ENCODE peak calls at places on chromosome 19, in six cellular contexts. One of them, this sample, is unnamed.

GRCh38 chr19:35704218-35704617 is at the start of gene ZBTB32:
- DNase-seq in mesothelial cell of epicardium: no peak
- DNase-seq in astrocyte of the spinal cord: peak
- DNase-seq in bronchial epithelial cell: peak
- DNase-seq in progenitor cell of endocrine pancreas: peak
- DNase-seq in cardiac fibroblast: peak
- DNase-seq in this sample: peak

GRCh38 chr19:10332158-10332964 is 968 bp downstream of the RAVER1 start:
- DNase-seq in mesothelial cell of epicardium: no peak
- DNase-seq in astrocyte of the spinal cord: no peak
- DNase-seq in bronchial epithelial cell: no peak
- DNase-seq in progenitor cell of endocrine pancreas: no peak
- DNase-seq in cardiac fibroblast: no peak
- DNase-seq in this sample: peak

GRCh38 chr19:39941615-39942507 is 7.4 kb upstream of the FCGBP start:
- DNase-seq in mesothelial cell of epicardium: no peak
- DNase-seq in astrocyte of the spinal cord: peak
- DNase-seq in bronchial epithelial cell: peak
- DNase-seq in progenitor cell of endocrine pancreas: no peak
- DNase-seq in cardiac fibroblast: peak
- DNase-seq in this sample: no peak

GRCh38 chr19:1860821-1861598 is 2.4 kb downstream of the KLF16 start:
- DNase-seq in mesothelial cell of epicardium: no peak
- DNase-seq in astrocyte of the spinal cord: no peak
- DNase-seq in bronchial epithelial cell: no peak
- DNase-seq in progenitor cell of endocrine pancreas: no peak
- DNase-seq in cardiac fibroblast: no peak
- DNase-seq in this sample: no peak

GRCh38 chr19:32865326-32865725 is 4.2 kb downstream of the SLC7A9 start:
- DNase-seq in mesothelial cell of epicardium: no peak
- DNase-seq in astrocyte of the spinal cord: no peak
- DNase-seq in bronchial epithelial cell: no peak
- DNase-seq in progenitor cell of endocrine pancreas: no peak
- DNase-seq in cardiac fibroblast: no peak
- DNase-seq in this sample: no peak

GRCh38 chr19:51507209-51507608 is 5.6 kb upstream of the SIGLEC12 start:
- DNase-seq in mesothelial cell of epicardium: no peak
- DNase-seq in astrocyte of the spinal cord: no peak
- DNase-seq in bronchial epithelial cell: no peak
- DNase-seq in progenitor cell of endocrine pancreas: no peak
- DNase-seq in cardiac fibroblast: no peak
- DNase-seq in this sample: no peak

GRCh38 chr19:38721977-38722773 is 22.1 kb downstream of the CAPN12 start:
- DNase-seq in mesothelial cell of epicardium: no peak
- DNase-seq in astrocyte of the spinal cord: no peak
- DNase-seq in bronchial epithelial cell: no peak
- DNase-seq in progenitor cell of endocrine pancreas: peak
- DNase-seq in cardiac fibroblast: peak
- DNase-seq in this sample: no peak

GRCh38 chr19:1851581-1852293 is 3.5 kb upstream of the REXO1 start:
- DNase-seq in mesothelial cell of epicardium: no peak
- DNase-seq in astrocyte of the spinal cord: no peak
- DNase-seq in bronchial epithelial cell: no peak
- DNase-seq in progenitor cell of endocrine pancreas: no peak
- DNase-seq in cardiac fibroblast: no peak
- DNase-seq in this sample: peak

GRCh38 chr19:50432221-50432626 is 468 bp upstream of the MYBPC2 start:
- DNase-seq in mesothelial cell of epicardium: no peak
- DNase-seq in astrocyte of the spinal cord: peak
- DNase-seq in bronchial epithelial cell: no peak
- DNase-seq in progenitor cell of endocrine pancreas: no peak
- DNase-seq in cardiac fibroblast: peak
- DNase-seq in this sample: peak

GRCh38 chr19:13036366-13036976 is 41.2 kb downstream of the NFIX start:
- DNase-seq in mesothelial cell of epicardium: no peak
- DNase-seq in astrocyte of the spinal cord: peak
- DNase-seq in bronchial epithelial cell: peak
- DNase-seq in progenitor cell of endocrine pancreas: no peak
- DNase-seq in cardiac fibroblast: peak
- DNase-seq in this sample: no peak

GRCh38 chr19:41533691-41534090 is 42.3 kb upstream of the CEACAM21 start:
- DNase-seq in mesothelial cell of epicardium: no peak
- DNase-seq in astrocyte of the spinal cord: no peak
- DNase-seq in bronchial epithelial cell: no peak
- DNase-seq in progenitor cell of endocrine pancreas: no peak
- DNase-seq in cardiac fibroblast: no peak
- DNase-seq in this sample: no peak

GRCh38 chr19:33434886-33435705 is 61.6 kb downstream of the CEBPG start:
- DNase-seq in mesothelial cell of epicardium: no peak
- DNase-seq in astrocyte of the spinal cord: peak
- DNase-seq in bronchial epithelial cell: no peak
- DNase-seq in progenitor cell of endocrine pancreas: no peak
- DNase-seq in cardiac fibroblast: peak
- DNase-seq in this sample: no peak

GRCh38 chr19:29961311-29961710 is 19.3 kb downstream of the URI1 start:
- DNase-seq in mesothelial cell of epicardium: no peak
- DNase-seq in astrocyte of the spinal cord: no peak
- DNase-seq in bronchial epithelial cell: no peak
- DNase-seq in progenitor cell of endocrine pancreas: no peak
- DNase-seq in cardiac fibroblast: no peak
- DNase-seq in this sample: no peak

GRCh38 chr19:16325161-16325527 is 518 bp downstream of the KLF2 start:
- DNase-seq in mesothelial cell of epicardium: no peak
- DNase-seq in astrocyte of the spinal cord: no peak
- DNase-seq in bronchial epithelial cell: no peak
- DNase-seq in progenitor cell of endocrine pancreas: peak
- DNase-seq in cardiac fibroblast: no peak
- DNase-seq in this sample: peak

GRCh38 chr19:47487551-47488515 is 3.8 kb upstream of the KPTN start:
- DNase-seq in mesothelial cell of epicardium: no peak
- DNase-seq in astrocyte of the spinal cord: no peak
- DNase-seq in bronchial epithelial cell: no peak
- DNase-seq in progenitor cell of endocrine pancreas: no peak
- DNase-seq in cardiac fibroblast: no peak
- DNase-seq in this sample: no peak

GRCh38 chr19:41753159-41753558 is 2.2 kb upstream of the CEACAM6 start:
- DNase-seq in mesothelial cell of epicardium: no peak
- DNase-seq in astrocyte of the spinal cord: no peak
- DNase-seq in bronchial epithelial cell: peak
- DNase-seq in progenitor cell of endocrine pancreas: no peak
- DNase-seq in cardiac fibroblast: peak
- DNase-seq in this sample: peak

GRCh38 chr19:5828661-5829566 is 10.6 kb downstream of the FUT6 start:
- DNase-seq in mesothelial cell of epicardium: peak
- DNase-seq in astrocyte of the spinal cord: no peak
- DNase-seq in bronchial epithelial cell: no peak
- DNase-seq in progenitor cell of endocrine pancreas: peak
- DNase-seq in cardiac fibroblast: peak
- DNase-seq in this sample: no peak

GRCh38 chr19:45463241-45463640 is 4.6 kb upstream of the FOSB start:
- DNase-seq in mesothelial cell of epicardium: no peak
- DNase-seq in astrocyte of the spinal cord: no peak
- DNase-seq in bronchial epithelial cell: no peak
- DNase-seq in progenitor cell of endocrine pancreas: no peak
- DNase-seq in cardiac fibroblast: no peak
- DNase-seq in this sample: no peak

GRCh38 chr19:22617614-22618325 is 16.4 kb upstream of the ZNF492 start:
- DNase-seq in mesothelial cell of epicardium: no peak
- DNase-seq in astrocyte of the spinal cord: no peak
- DNase-seq in bronchial epithelial cell: no peak
- DNase-seq in progenitor cell of endocrine pancreas: no peak
- DNase-seq in cardiac fibroblast: no peak
- DNase-seq in this sample: no peak

GRCh38 chr19:46608581-46609345 is 7.6 kb downstream of the CALM3 start:
- DNase-seq in mesothelial cell of epicardium: no peak
- DNase-seq in astrocyte of the spinal cord: no peak
- DNase-seq in bronchial epithelial cell: no peak
- DNase-seq in progenitor cell of endocrine pancreas: no peak
- DNase-seq in cardiac fibroblast: no peak
- DNase-seq in this sample: no peak

GRCh38 chr19:41937525-41937924 is 9.3 kb upstream of the ERFL start:
- DNase-seq in mesothelial cell of epicardium: no peak
- DNase-seq in astrocyte of the spinal cord: no peak
- DNase-seq in bronchial epithelial cell: no peak
- DNase-seq in progenitor cell of endocrine pancreas: no peak
- DNase-seq in cardiac fibroblast: no peak
- DNase-seq in this sample: no peak

GRCh38 chr19:30163663-30164062 is 208.5 kb upstream of the ZNF536 start:
- DNase-seq in mesothelial cell of epicardium: no peak
- DNase-seq in astrocyte of the spinal cord: no peak
- DNase-seq in bronchial epithelial cell: no peak
- DNase-seq in progenitor cell of endocrine pancreas: no peak
- DNase-seq in cardiac fibroblast: no peak
- DNase-seq in this sample: no peak

GRCh38 chr19:580274-580835 is 8.0 kb downstream of the BSG start:
- DNase-seq in mesothelial cell of epicardium: no peak
- DNase-seq in astrocyte of the spinal cord: no peak
- DNase-seq in bronchial epithelial cell: no peak
- DNase-seq in progenitor cell of endocrine pancreas: no peak
- DNase-seq in cardiac fibroblast: no peak
- DNase-seq in this sample: no peak
- TF ChIP-seq CTCF in mesothelial cell of epicardium: no peak
- TF ChIP-seq CTCF in astrocyte of the spinal cord: no peak
- TF ChIP-seq CTCF in bronchial epithelial cell: no peak
- TF ChIP-seq CTCF in progenitor cell of endocrine pancreas: no peak
- TF ChIP-seq CTCF in cardiac fibroblast: no peak
- TF ChIP-seq CTCF in this sample: no peak

GRCh38 chr19:18896421-18896841 is 473 bp upstream of the CERS1 start:
- DNase-seq in mesothelial cell of epicardium: no peak
- DNase-seq in astrocyte of the spinal cord: no peak
- DNase-seq in bronchial epithelial cell: no peak
- DNase-seq in progenitor cell of endocrine pancreas: no peak
- DNase-seq in cardiac fibroblast: no peak
- DNase-seq in this sample: no peak
- TF ChIP-seq CTCF in mesothelial cell of epicardium: no peak
- TF ChIP-seq CTCF in astrocyte of the spinal cord: peak
- TF ChIP-seq CTCF in bronchial epithelial cell: peak
- TF ChIP-seq CTCF in progenitor cell of endocrine pancreas: no peak
- TF ChIP-seq CTCF in cardiac fibroblast: no peak
- TF ChIP-seq CTCF in this sample: no peak

GRCh38 chr19:53945441-53945840 is 17.3 kb upstream of the CACNG8 start:
- DNase-seq in mesothelial cell of epicardium: no peak
- DNase-seq in astrocyte of the spinal cord: no peak
- DNase-seq in bronchial epithelial cell: no peak
- DNase-seq in progenitor cell of endocrine pancreas: no peak
- DNase-seq in cardiac fibroblast: peak
- DNase-seq in this sample: peak

GRCh38 chr19:53944416-53944815 is 18.3 kb upstream of the CACNG8 start:
- DNase-seq in mesothelial cell of epicardium: no peak
- DNase-seq in astrocyte of the spinal cord: no peak
- DNase-seq in bronchial epithelial cell: no peak
- DNase-seq in progenitor cell of endocrine pancreas: no peak
- DNase-seq in cardiac fibroblast: no peak
- DNase-seq in this sample: no peak

GRCh38 chr19:53944933-53945332 is 17.8 kb upstream of the CACNG8 start:
- DNase-seq in mesothelial cell of epicardium: no peak
- DNase-seq in astrocyte of the spinal cord: no peak
- DNase-seq in bronchial epithelial cell: no peak
- DNase-seq in progenitor cell of endocrine pancreas: no peak
- DNase-seq in cardiac fibroblast: no peak
- DNase-seq in this sample: no peak

GRCh38 chr19:53945998-53946397 is 16.7 kb upstream of the CACNG8 start:
- DNase-seq in mesothelial cell of epicardium: no peak
- DNase-seq in astrocyte of the spinal cord: no peak
- DNase-seq in bronchial epithelial cell: no peak
- DNase-seq in progenitor cell of endocrine pancreas: no peak
- DNase-seq in cardiac fibroblast: no peak
- DNase-seq in this sample: no peak

GRCh38 chr19:53947624-53948023 is 15.1 kb upstream of the CACNG8 start:
- DNase-seq in mesothelial cell of epicardium: no peak
- DNase-seq in astrocyte of the spinal cord: no peak
- DNase-seq in bronchial epithelial cell: no peak
- DNase-seq in progenitor cell of endocrine pancreas: no peak
- DNase-seq in cardiac fibroblast: no peak
- DNase-seq in this sample: peak
- TF ChIP-seq CTCF in mesothelial cell of epicardium: no peak
- TF ChIP-seq CTCF in astrocyte of the spinal cord: peak
- TF ChIP-seq CTCF in bronchial epithelial cell: no peak
- TF ChIP-seq CTCF in progenitor cell of endocrine pancreas: peak
- TF ChIP-seq CTCF in cardiac fibroblast: peak
- TF ChIP-seq CTCF in this sample: no peak

GRCh38 chr19:43747557-43748204 is 7.1 kb downstream of the SMG9 start:
- DNase-seq in mesothelial cell of epicardium: no peak
- DNase-seq in astrocyte of the spinal cord: peak
- DNase-seq in bronchial epithelial cell: no peak
- DNase-seq in progenitor cell of endocrine pancreas: no peak
- DNase-seq in cardiac fibroblast: no peak
- DNase-seq in this sample: no peak

GRCh38 chr19:43749152-43749551 is 5.6 kb downstream of the SMG9 start:
- DNase-seq in mesothelial cell of epicardium: no peak
- DNase-seq in astrocyte of the spinal cord: no peak
- DNase-seq in bronchial epithelial cell: no peak
- DNase-seq in progenitor cell of endocrine pancreas: no peak
- DNase-seq in cardiac fibroblast: no peak
- DNase-seq in this sample: no peak

GRCh38 chr19:43748205-43748594 is 6.6 kb downstream of the SMG9 start:
- DNase-seq in mesothelial cell of epicardium: no peak
- DNase-seq in astrocyte of the spinal cord: no peak
- DNase-seq in bronchial epithelial cell: no peak
- DNase-seq in progenitor cell of endocrine pancreas: no peak
- DNase-seq in cardiac fibroblast: no peak
- DNase-seq in this sample: no peak

GRCh38 chr19:43749898-43750297 is 4.9 kb downstream of the SMG9 start:
- DNase-seq in mesothelial cell of epicardium: no peak
- DNase-seq in astrocyte of the spinal cord: no peak
- DNase-seq in bronchial epithelial cell: no peak
- DNase-seq in progenitor cell of endocrine pancreas: no peak
- DNase-seq in cardiac fibroblast: no peak
- DNase-seq in this sample: no peak

GRCh38 chr19:43748685-43749084 is 6.1 kb downstream of the SMG9 start:
- DNase-seq in mesothelial cell of epicardium: no peak
- DNase-seq in astrocyte of the spinal cord: no peak
- DNase-seq in bronchial epithelial cell: no peak
- DNase-seq in progenitor cell of endocrine pancreas: no peak
- DNase-seq in cardiac fibroblast: no peak
- DNase-seq in this sample: no peak
- TF ChIP-seq CTCF in mesothelial cell of epicardium: no peak
- TF ChIP-seq CTCF in astrocyte of the spinal cord: no peak
- TF ChIP-seq CTCF in bronchial epithelial cell: no peak
- TF ChIP-seq CTCF in progenitor cell of endocrine pancreas: no peak
- TF ChIP-seq CTCF in cardiac fibroblast: no peak
- TF ChIP-seq CTCF in this sample: no peak

GRCh38 chr19:18437481-18438330 is at the start of gene ISYNA1:
- DNase-seq in mesothelial cell of epicardium: no peak
- DNase-seq in astrocyte of the spinal cord: peak
- DNase-seq in bronchial epithelial cell: no peak
- DNase-seq in progenitor cell of endocrine pancreas: no peak
- DNase-seq in cardiac fibroblast: peak
- DNase-seq in this sample: peak
- TF ChIP-seq CTCF in mesothelial cell of epicardium: no peak
- TF ChIP-seq CTCF in astrocyte of the spinal cord: no peak
- TF ChIP-seq CTCF in bronchial epithelial cell: no peak
- TF ChIP-seq CTCF in progenitor cell of endocrine pancreas: peak
- TF ChIP-seq CTCF in cardiac fibroblast: no peak
- TF ChIP-seq CTCF in this sample: no peak